ENCODE peak calls at places on chromosome 7, in four cellular contexts. V is ovary, N is HCT116, A is brain microvascular endothelial cell. Q is an unnamed sample.

GRCh38 chr7:87574630-87575029 is 26.1 kb downstream of the ABCB1 start:
- DNase-seq in V (no peak), N (peak; percentile 27), A (no peak), Q (peak; percentile 69)

GRCh38 chr7:158650821-158651225 is 53.8 kb downstream of the NCAPG2 start:
- DNase-seq in N (no peak), A (peak; percentile 79), V (no peak), Q (peak; percentile 8)

GRCh38 chr7:44385384-44386138 is 60.2 kb upstream of the CAMK2B start:
- DNase-seq in A (no peak), N (no peak), V (no peak), Q (no peak)

GRCh38 chr7:132430863-132431822 is 145.1 kb downstream of the PLXNA4 start:
- DNase-seq in A (peak; percentile 80), N (no peak), V (no peak), Q (peak; percentile 78)

GRCh38 chr7:17902599-17902998 is 37.7 kb downstream of the SNX13 start:
- DNase-seq in N (no peak), A (no peak), V (no peak), Q (no peak)

GRCh38 chr7:98628418-98628817 is 11.3 kb downstream of the NPTX2 start:
- DNase-seq in N (no peak), V (no peak), A (no peak), Q (no peak)

GRCh38 chr7:107978815-107979408 is 24.0 kb downstream of the LAMB1 start:
- DNase-seq in A (no peak), V (no peak), N (no peak), Q (no peak)

GRCh38 chr7:95684037-95684436 is 87.7 kb upstream of the PDK4 start:
- DNase-seq in A (peak; percentile 31), V (no peak), N (peak; percentile 44), Q (no peak)

GRCh38 chr7:155257482-155258232 is 40.0 kb upstream of the INSIG1 start:
- DNase-seq in A (peak; percentile 76), N (no peak), V (no peak), Q (peak; percentile 12)

GRCh38 chr7:50869108-50869716 is 86.5 kb upstream of the GRB10 start:
- DNase-seq in V (no peak), N (peak; percentile 10), A (peak; percentile 91), Q (peak; percentile 78)

GRCh38 chr7:155469311-155470185 is 11.6 kb downstream of the EN2 start:
- DNase-seq in V (no peak), A (no peak), N (no peak), Q (no peak)

GRCh38 chr7:158648787-158649186 is 55.8 kb downstream of the NCAPG2 start:
- DNase-seq in A (no peak), V (no peak), N (no peak), Q (no peak)

GRCh38 chr7:8205572-8205971 is 56.4 kb downstream of the ICA1 start:
- DNase-seq in N (no peak), V (no peak), A (no peak), Q (no peak)
- TF ChIP-seq CTCF in N (no peak), V (no peak), A (no peak), Q (no peak)

DNA sequence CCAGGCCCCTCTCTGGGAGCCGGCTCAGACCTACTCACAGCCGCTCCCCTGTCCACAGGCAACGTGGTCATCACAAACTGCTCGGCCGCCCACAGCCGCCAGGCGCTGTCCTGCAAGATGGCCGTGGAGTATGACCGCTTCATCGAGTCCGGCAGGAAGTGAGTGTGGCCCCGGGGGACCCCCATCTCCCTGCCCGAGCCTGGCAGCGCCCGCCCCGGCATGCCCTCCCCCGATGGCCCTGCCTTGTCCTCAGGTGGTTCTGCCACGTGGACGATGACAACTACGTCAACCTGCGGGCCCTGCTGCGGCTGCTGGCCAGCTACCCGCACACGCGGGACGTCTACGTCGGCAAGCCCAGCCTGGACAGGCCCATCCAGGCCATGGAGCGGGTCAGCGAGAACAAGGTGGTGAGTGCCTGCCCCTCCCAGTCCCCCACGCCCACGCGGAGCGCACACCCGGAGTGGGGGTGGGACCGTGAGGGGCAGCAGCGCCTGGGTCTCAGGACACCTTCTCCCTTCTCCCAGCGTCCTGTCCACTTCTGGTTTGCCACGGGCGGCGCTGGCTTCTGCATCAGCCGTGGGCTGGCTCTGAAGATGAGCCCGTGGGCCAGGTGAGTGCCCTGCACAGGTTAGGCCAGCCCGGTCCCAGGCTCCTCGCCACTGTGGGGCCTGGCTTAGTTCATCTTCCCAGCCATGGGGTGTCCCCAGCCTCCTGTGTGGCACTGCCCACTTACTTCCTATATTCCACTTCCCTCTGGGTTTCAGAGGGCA is 5.8 kb downstream of the LFNG start:
- DNase-seq in N (no peak), A (no peak), V (no peak), Q (no peak)
- H3K27ac ChIP-seq in N (no peak overlapping the region), A (no peak overlapping the region), V (no peak overlapping the region), Q (peak overlapping the region; percentile 100)

GRCh38 chr7:4850262-4850795 is 11.5 kb downstream of the PAPOLB start:
- DNase-seq in V (no peak), A (no peak), N (no peak), Q (no peak)

GRCh38 chr7:4854916-4855315 is 6.9 kb downstream of the PAPOLB start:
- DNase-seq in N (no peak), V (no peak), A (no peak), Q (no peak)

GRCh38 chr7:4845740-4846142 is 16.1 kb downstream of the PAPOLB start:
- DNase-seq in A (no peak), N (no peak), V (no peak), Q (no peak)

GRCh38 chr7:4851459-4852422 is 10.1 kb downstream of the PAPOLB start:
- DNase-seq in V (no peak), N (peak; percentile 16), A (peak; percentile 73), Q (peak; percentile 12)

DNA sequence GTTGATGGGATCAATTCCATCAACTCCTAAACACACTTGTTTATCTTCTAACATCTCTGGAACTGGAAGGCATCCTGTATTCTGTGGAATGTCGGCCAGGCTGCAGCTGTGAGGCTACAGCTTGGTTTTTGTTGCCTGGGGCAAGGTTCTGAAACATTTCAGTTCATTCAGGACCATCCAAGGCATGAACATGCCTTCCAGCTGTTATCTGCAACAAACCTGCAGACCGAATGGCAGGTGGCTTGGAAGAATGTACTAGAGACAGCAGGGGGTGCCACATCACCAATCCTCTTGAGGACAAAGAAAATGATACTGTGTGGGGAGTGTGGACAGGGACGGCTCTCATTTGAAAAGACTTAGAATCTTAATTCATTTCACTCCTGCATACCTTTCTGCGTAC is 12.4 kb downstream of the PAPOLB start:
- DNase-seq in A (peak; percentile 60), V (no peak), N (peak; percentile 12), Q (peak; percentile 29)
- TF ChIP-seq CTCF in A (peak; percentile 61), V (no peak), N (peak; percentile 58), Q (no peak)

DNA sequence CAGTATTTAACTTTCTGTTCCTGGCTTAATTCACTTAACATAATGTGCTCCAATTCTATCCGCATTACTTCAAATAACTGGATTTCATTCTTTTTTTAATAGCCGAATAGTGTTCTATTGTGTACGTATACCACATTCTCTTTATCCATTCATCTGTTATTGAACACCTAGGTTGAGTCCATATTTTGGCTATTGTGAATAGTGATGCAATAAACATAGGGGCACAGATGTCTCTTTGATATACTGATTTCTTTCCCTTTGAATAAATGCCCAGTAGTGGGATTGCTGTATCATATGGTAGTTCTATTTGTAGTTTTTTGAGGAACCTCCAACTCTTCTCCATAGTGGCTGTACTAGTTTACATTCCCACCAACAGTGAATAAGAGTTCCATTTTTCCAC is 25.5 kb upstream of the TSPAN33 start:
- DNase-seq in A (no peak), N (no peak), V (no peak), Q (no peak)
- H3K27ac ChIP-seq in A (no peak overlapping the region), N (no peak overlapping the region), V (no peak overlapping the region), Q (no peak overlapping the region)

GRCh38 chr7:122738937-122739336 is 36.2 kb upstream of the RNF148 start:
- DNase-seq in N (no peak), V (no peak), A (no peak), Q (no peak)
- TF ChIP-seq CTCF in N (no peak), V (no peak), A (no peak), Q (no peak)